ENCODE peak calls at places on chromosomes 6 and 20, in nine cellular contexts. D, I, Z, K, P, G, A, O and Q are unnamed samples.

GRCh38 chr6:66900081-66900770 is 1193.2 kb upstream of the EYS start:
- DNase-seq in D (no peak), I (no peak), Z (no peak), K (no peak), P (no peak), G (no peak), A (no peak), O (no peak), Q (no peak)

GRCh38 chr6:107560657-107561056 is 70.7 kb downstream of the SOBP start:
- DNase-seq in D (peak), I (no peak), Z (no peak), K (peak), P (peak), G (no peak), A (no peak), O (no peak), Q (no peak)

GRCh38 chr6:160178271-160178670 is 56.7 kb downstream of the SLC22A1 start:
- DNase-seq in D (no peak), I (no peak), Z (no peak), K (no peak), P (no peak), G (no peak), A (no peak), O (no peak), Q (no peak)

GRCh38 chr20:38303908-38304379 is at the start of gene BPI:
- DNase-seq in D (no peak), I (no peak), Z (no peak), K (peak), P (no peak), G (no peak), A (no peak), O (no peak), Q (no peak)

GRCh38 chr6:36120539-36120938 is 9.8 kb upstream of the MAPK13 start:
- DNase-seq in D (no peak), I (no peak), Z (peak), K (peak), P (no peak), G (peak), A (peak), O (no peak), Q (peak)

GRCh38 chr20:48921168-48921882 is at the start of gene ARFGEF2:
- DNase-seq in D (peak), I (peak), Z (peak), K (peak), P (peak), G (peak), A (peak), O (peak), Q (peak)

GRCh38 chr6:53347250-53347920 is 1.4 kb downstream of the ELOVL5 start:
- DNase-seq in D (peak), I (peak), Z (no peak), K (no peak), P (peak), G (peak), A (peak), O (no peak), Q (peak)

GRCh38 chr20:52230406-52230805 is 38.8 kb upstream of the ZFP64 start:
- DNase-seq in D (peak), I (no peak), Z (no peak), K (no peak), P (peak), G (peak), A (no peak), O (no peak), Q (no peak)

GRCh38 chr6:154498340-154498934 is 12.0 kb downstream of the CNKSR3 start:
- DNase-seq in D (no peak), I (no peak), Z (no peak), K (no peak), P (no peak), G (no peak), A (no peak), O (no peak), Q (no peak)

GRCh38 chr6:129621252-129621651 is 88.7 kb downstream of the ARHGAP18 start:
- DNase-seq in D (no peak), I (no peak), Z (no peak), K (no peak), P (no peak), G (peak), A (peak), O (no peak), Q (no peak)

GRCh38 chr20:44398303-44398702 is 42.8 kb downstream of the HNF4A start:
- DNase-seq in D (no peak), I (no peak), Z (no peak), K (no peak), P (peak), G (peak), A (no peak), O (no peak), Q (no peak)

GRCh38 chr6:79468587-79468986 is 68.6 kb downstream of the LCA5 start:
- DNase-seq in D (no peak), I (no peak), Z (no peak), K (no peak), P (no peak), G (no peak), A (no peak), O (no peak), Q (no peak)

GRCh38 chr20:33408716-33409654 is 7.7 kb upstream of the CDK5RAP1 start:
- DNase-seq in D (no peak), I (no peak), Z (no peak), K (no peak), P (no peak), G (no peak), A (no peak), O (no peak), Q (no peak)

GRCh38 chr6:54681987-54682386 is 164.6 kb upstream of the FAM83B start:
- DNase-seq in D (no peak), I (no peak), Z (no peak), K (no peak), P (peak), G (no peak), A (no peak), O (no peak), Q (no peak)

DNA sequence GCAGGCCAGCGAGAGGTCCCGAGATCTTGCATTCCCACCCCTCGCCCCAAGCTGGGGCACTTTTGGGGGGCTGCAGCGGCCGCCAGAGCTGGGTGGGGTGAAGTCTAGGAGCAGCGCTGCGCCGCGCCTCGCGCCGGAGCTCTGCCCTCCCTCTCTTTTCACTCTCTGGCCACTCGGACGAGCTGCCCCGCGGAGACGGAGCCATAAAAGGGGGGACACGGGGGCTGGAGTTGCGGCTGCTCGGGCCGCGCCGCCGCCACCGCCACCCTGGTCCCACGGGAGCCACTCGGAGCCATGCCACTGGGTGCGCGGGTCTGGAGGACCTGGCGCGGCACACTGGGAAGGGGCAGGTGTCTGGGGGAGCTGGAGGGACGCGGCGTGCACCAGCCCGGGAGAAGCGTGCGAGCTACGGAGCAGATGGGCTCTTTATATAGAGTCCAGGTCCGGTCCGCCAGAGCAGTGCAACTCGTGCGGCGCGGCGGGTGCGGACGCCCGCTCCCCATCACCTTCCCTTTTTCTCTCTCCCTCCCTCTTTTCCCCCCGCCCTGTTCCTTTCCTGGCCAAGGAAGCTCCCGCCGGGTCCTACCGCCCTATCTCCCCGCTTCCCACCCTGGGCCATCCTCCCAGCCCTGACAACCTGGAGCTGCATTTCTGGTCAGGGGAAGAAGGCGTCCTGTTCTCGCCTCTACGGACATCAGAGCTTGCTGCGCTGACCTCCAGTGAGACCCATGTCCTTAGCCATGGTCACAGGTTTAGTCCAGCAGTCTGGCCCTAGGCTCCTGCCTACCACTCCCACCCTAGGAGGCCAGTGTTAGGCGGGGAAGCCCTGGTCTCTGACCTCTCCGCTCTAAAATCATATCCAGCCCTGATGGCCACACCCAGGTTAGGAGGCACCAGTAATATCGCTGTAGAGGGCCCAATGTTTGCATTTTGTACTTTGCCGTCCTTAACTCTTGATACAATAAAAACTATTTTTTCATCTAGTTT is 883 bp upstream of the HTR1B start:
- DNase-seq in D (peak), I (peak), Z (no peak), K (no peak), P (no peak), G (no peak), A (no peak), O (no peak), Q (no peak)
- H3K4me3 ChIP-seq in D (peak), I (peak), Z (no peak), K (peak), P (peak), G (peak), A (no peak), O (no peak), Q (no peak)

DNA sequence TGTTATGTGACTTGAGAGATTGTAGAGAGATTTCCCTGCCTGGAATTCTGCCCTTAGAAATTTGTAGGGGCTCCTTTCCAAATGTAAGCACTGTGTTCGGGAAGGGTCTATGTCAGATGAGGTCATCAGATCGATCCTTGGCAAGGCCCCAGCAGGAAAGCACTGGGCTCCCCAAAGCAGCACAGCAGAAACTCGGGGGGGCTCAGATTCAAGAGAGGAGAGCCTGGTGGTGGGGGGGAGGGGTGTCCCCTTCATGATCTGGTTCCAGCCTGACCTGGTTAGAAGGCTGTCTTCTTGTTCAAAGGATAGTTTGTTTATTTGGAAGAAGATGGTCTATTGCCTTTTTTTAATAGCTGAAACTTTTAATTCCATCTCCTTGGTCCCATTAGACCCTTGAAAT is 220.3 kb downstream of the UST start:
- DNase-seq in D (no peak), I (no peak), Z (no peak), K (no peak), P (no peak), G (no peak), A (no peak), O (no peak), Q (no peak)
- H3K27ac ChIP-seq in D (no peak), I (no peak), Z (no peak), K (no peak), P (no peak), G (no peak), A (no peak), O (no peak), Q (no peak)

GRCh38 chr20:63106108-63106764 is 99.5 kb upstream of the BHLHE23 start:
- DNase-seq in D (no peak), I (no peak), Z (peak), K (no peak), P (no peak), G (peak), A (no peak), O (peak), Q (no peak)
- H3K4me3 ChIP-seq in D (no peak), I (no peak), Z (no peak), K (no peak), P (no peak), G (no peak), A (no peak), O (no peak), Q (no peak)

GRCh38 chr6:2916354-2916925 is 13.3 kb upstream of the SERPINB9 start:
- DNase-seq in D (no peak), I (no peak), Z (peak), K (no peak), P (no peak), G (no peak), A (no peak), O (no peak), Q (no peak)

GRCh38 chr6:2914318-2914660 is 11.2 kb upstream of the SERPINB9 start:
- DNase-seq in D (no peak), I (no peak), Z (peak), K (no peak), P (no peak), G (peak), A (no peak), O (no peak), Q (no peak)

GRCh38 chr6:2913621-2914317 is 10.7 kb upstream of the SERPINB9 start:
- DNase-seq in D (no peak), I (no peak), Z (peak), K (no peak), P (no peak), G (peak), A (no peak), O (no peak), Q (no peak)

GRCh38 chr6:2917065-2917464 is 14.0 kb upstream of the SERPINB9 start:
- DNase-seq in D (no peak), I (no peak), Z (peak), K (no peak), P (no peak), G (no peak), A (no peak), O (no peak), Q (no peak)

GRCh38 chr6:2915150-2915549 is 12.0 kb upstream of the SERPINB9 start:
- DNase-seq in D (no peak), I (no peak), Z (peak), K (no peak), P (no peak), G (no peak), A (no peak), O (no peak), Q (no peak)
- H3K27ac ChIP-seq in D (no peak), I (no peak), Z (no peak), K (no peak), P (no peak), G (no peak), A (no peak), O (no peak), Q (no peak)